ENCODE peak calls at places on chromosomes 3 and 15, in eight cellular contexts. R is colonic mucosa, P is DND-41, H is cardiac muscle cell, C is tibial artery, L is transverse colon, I is stomach, U is vagina. G is an unnamed sample.

GRCh38 chr3:94272030-94272429 is 209.2 kb downstream of the NSUN3 start:
- DNase-seq in R (no peak), U (no peak), L (no peak), H (no peak), P (no peak), C (no peak), I (no peak), G (no peak)

GRCh38 chr3:34947849-34948248 is 691.5 kb upstream of the ARPP21 start:
- DNase-seq in P (no peak), U (no peak), L (no peak), H (peak; percentile 46), R (no peak), I (no peak), C (no peak), G (no peak)

GRCh38 chr3:50194903-50195500 is 3.6 kb downstream of the GNAT1 start:
- DNase-seq in U (no peak), P (peak; percentile 22), L (no peak), C (no peak), I (no peak), H (no peak), R (no peak), G (peak; percentile 53)

GRCh38 chr3:47688488-47688887 is 93.2 kb downstream of the SMARCC1 start:
- DNase-seq in P (no peak), C (no peak), H (no peak), R (no peak), L (no peak), U (no peak), I (no peak), G (no peak)

GRCh38 chr15:73924258-73924921 is 1.9 kb upstream of the LOXL1 start:
- DNase-seq in H (no peak), R (no peak), L (no peak), U (no peak), C (peak; percentile 87), I (no peak), P (no peak), G (no peak)

GRCh38 chr3:119700269-119700919 is 2.4 kb upstream of the CFAP91 start:
- DNase-seq in L (peak; percentile 13), P (no peak), R (peak; percentile 38), U (no peak), I (no peak), H (no peak), C (no peak), G (peak; percentile 6)

GRCh38 chr3:36521007-36521379 is 140.7 kb downstream of the STAC start:
- DNase-seq in I (no peak), P (no peak), H (no peak), C (no peak), R (no peak), L (no peak), U (no peak), G (no peak)

GRCh38 chr3:58564456-58565160 is 12.6 kb downstream of the FAM107A start:
- DNase-seq in I (no peak), L (peak; percentile 55), R (peak; percentile 48), C (peak; percentile 56), U (peak; percentile 74), H (no peak), P (no peak), G (no peak)

GRCh38 chr3:149377408-149378111 is at the start of gene TM4SF1:
- DNase-seq in R (peak; percentile 72), U (no peak), C (peak; percentile 81), P (no peak), I (peak; percentile 65), H (no peak), L (peak; percentile 57), G (peak; percentile 89)

GRCh38 chr3:156983559-156983958 is 157.4 kb downstream of the LEKR1 start:
- DNase-seq in R (no peak), U (no peak), C (no peak), P (no peak), I (no peak), H (no peak), L (no peak), G (no peak)

GRCh38 chr15:85485956-85486567 is 105.7 kb downstream of the AKAP13 start:
- DNase-seq in H (peak; percentile 69), U (no peak), C (no peak), L (peak; percentile 59), R (peak; percentile 84), I (peak; percentile 53), P (peak; percentile 62), G (peak; percentile 78)

GRCh38 chr3:121063628-121064027 is 155.6 kb downstream of the STXBP5L start:
- DNase-seq in H (no peak), R (no peak), P (no peak), U (no peak), C (no peak), I (no peak), L (no peak), G (no peak)

GRCh38 chr3:180870008-180870733 is 42.3 kb upstream of the FXR1 start:
- DNase-seq in C (no peak), P (no peak), U (no peak), H (peak; percentile 12), L (peak; percentile 9), I (no peak), R (peak; percentile 41), G (peak; percentile 28)

GRCh38 chr15:57329582-57330367 is 46.5 kb upstream of the CGNL1 start:
- DNase-seq in L (no peak), I (no peak), H (no peak), U (no peak), C (no peak), R (no peak), P (no peak), G (no peak)

GRCh38 chr3:14540209-14540575 is at the start of gene GRIP2:
- DNase-seq in R (no peak), L (no peak), P (no peak), H (no peak), I (no peak), U (no peak), C (no peak), G (no peak)

GRCh38 chr3:16249336-16249735 is 15.4 kb downstream of the DPH3 start:
- DNase-seq in H (peak; percentile 36), U (no peak), I (no peak), R (no peak), L (no peak), C (no peak), P (peak; percentile 32), G (no peak)

DNA sequence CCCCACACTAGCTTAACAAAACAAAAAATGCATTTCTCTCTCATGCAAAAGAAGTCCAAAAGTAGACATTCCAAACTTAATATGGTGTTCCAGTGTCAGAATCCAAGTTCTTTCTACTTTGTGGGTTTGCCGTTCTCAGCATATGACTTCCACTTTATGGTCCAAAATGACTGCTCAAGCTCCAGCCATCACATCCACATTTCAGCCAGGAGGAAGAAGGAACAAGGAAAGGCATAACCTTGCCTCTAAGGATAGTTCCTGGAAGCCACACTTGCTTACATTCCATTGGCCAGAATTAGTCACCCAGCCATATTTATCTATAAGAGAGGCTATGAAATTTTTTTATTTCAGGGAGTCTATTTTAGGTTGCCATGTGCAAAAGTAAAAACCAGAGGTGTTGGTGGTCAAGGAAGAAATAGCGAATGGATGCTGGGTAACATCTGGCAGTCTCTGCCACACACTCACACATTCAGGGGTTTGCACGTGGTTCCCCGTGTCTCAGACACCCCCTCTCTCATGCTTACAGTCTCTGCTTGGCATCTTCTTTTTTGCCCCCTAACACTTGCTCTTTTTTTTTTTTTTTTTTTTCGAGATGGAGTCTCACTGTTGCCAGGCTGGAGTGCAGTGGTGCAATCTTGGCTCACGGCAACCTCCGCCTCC is 69.3 kb downstream of the RPL39L start:
- DNase-seq in L (no peak), U (no peak), C (no peak), H (no peak), I (no peak), P (no peak), R (no peak), G (no peak)
- TF ChIP-seq CTCF in L (no peak), U (no peak), C (no peak), H (no peak), I (no peak), P (no peak), R (no peak), G (no peak)

GRCh38 chr15:79164043-79164442 is 73.5 kb upstream of the RASGRF1 start:
- DNase-seq in U (no peak), I (no peak), R (no peak), P (no peak), L (no peak), C (no peak), H (no peak), G (no peak)

GRCh38 chr15:79167776-79168175 is 77.2 kb upstream of the RASGRF1 start:
- DNase-seq in P (no peak), I (no peak), U (no peak), R (no peak), C (no peak), H (no peak), L (no peak), G (no peak)

GRCh38 chr15:79164465-79164864 is 73.9 kb upstream of the RASGRF1 start:
- DNase-seq in R (no peak), U (peak; percentile 61), C (no peak), H (no peak), L (no peak), I (no peak), P (no peak), G (no peak)

GRCh38 chr15:79168922-79169322 is 78.3 kb upstream of the RASGRF1 start:
- DNase-seq in U (peak; percentile 46), L (no peak), R (no peak), H (peak; percentile 72), I (no peak), C (no peak), P (no peak), G (peak; percentile 33)

GRCh38 chr15:79166311-79166955 is 75.9 kb upstream of the RASGRF1 start:
- DNase-seq in U (no peak), L (no peak), P (no peak), C (no peak), H (no peak), R (no peak), I (no peak), G (no peak)
- H3K4me1 ChIP-seq in U (peaks cover 19% of the 10 kb centered on the region), L (no peaks in the 10 kb centered on the region), P (no peaks in the 10 kb centered on the region), C (no peaks in the 10 kb centered on the region), H (peaks cover 11% of the 10 kb centered on the region), R (no peaks in the 10 kb centered on the region), I (peaks cover 5% of the 10 kb centered on the region), G (no peaks in the 10 kb centered on the region)

DNA sequence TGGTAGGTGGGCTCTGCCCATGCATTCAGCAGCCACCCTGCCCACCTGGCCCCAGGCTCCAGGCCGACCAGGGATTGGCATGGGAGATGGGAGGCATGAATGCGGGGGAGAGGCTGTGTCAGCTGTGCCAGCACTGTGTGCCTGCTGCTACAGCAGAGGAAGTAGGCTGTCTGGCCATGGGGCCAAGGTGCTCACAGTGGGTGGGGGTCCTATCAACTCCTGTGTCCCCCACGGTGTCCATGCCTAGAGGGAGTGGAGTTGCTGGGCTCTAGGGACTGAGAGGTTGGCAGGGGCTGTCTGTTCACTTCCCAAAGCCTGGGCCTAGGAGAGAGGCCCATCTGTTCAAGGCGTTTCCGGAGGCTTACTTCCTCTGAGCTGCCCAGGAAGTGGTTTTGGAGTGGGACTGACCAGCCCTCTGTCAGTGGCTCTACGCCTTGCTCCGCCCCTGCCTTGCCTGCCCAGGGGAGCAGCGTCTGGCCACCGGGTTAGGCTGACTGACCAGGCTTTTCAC is 5.8 kb downstream of the PRKCD start:
- DNase-seq in L (peak; percentile 69), I (peak; percentile 57), R (no peak), H (no peak), U (no peak), P (no peak), C (peak; percentile 84), G (no peak)
- H3K4me3 ChIP-seq in L (no peak overlapping the region), I (peak overlapping the region; percentile 31), R (no peak overlapping the region), H (no peak overlapping the region), U (no peak overlapping the region), P (no peak overlapping the region), C (no peak overlapping the region), G (no peak overlapping the region)

DNA sequence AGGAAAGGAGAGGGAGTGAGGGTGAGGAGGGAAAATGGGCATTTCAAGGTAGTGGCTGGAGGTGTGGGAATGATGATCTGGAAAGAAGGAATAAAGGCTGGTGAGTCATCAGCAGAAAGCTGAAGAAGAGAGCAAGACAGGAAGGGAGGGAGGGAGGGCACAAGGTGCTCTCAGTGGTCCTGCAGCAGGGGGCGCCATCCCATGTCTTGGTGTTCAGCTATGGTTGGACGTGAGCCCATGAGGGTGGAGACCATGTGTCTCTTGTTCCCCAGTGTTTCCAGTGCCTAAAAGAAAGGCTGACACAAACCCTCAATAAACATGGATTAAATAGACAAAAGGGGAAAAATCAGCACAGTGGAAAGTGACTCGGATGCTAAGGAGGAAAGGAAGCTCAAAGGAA is 228.5 kb downstream of the NTRK3 start:
- DNase-seq in R (no peak), C (no peak), L (no peak), H (no peak), U (no peak), I (no peak), P (no peak), G (no peak)
- TF ChIP-seq CTCF in R (no peak), C (no peak), L (no peak), H (no peak), U (no peak), I (no peak), P (no peak), G (no peak)

G was measured in body of pancreas.